ENCODE peak calls at places on chromosomes 5 and 9, in four cellular contexts. One of them, this sample, is unnamed.

GRCh38 chr5:156155638-156156037 is 171.3 kb upstream of the SGCD start:
- DNase-seq in HepG2: no peak
- DNase-seq in GM12878: no peak
- DNase-seq in K562: no peak
- DNase-seq in this sample: no peak

GRCh38 chr5:173333900-173334685 is 5.9 kb upstream of the STC2 start:
- DNase-seq in K562: no peak
- DNase-seq in GM12878: no peak
- DNase-seq in HepG2: no peak
- DNase-seq in this sample: no peak

GRCh38 chr5:3376611-3377010 is 219.0 kb upstream of the IRX1 start:
- DNase-seq in K562: no peak
- DNase-seq in GM12878: no peak
- DNase-seq in HepG2: no peak
- DNase-seq in this sample: no peak

GRCh38 chr9:106717686-106718085 is 145.3 kb upstream of the ZNF462 start:
- DNase-seq in HepG2: no peak
- DNase-seq in GM12878: no peak
- DNase-seq in K562: no peak
- DNase-seq in this sample: no peak

GRCh38 chr5:178319541-178320041 is 87.0 kb upstream of the PHYKPL start:
- DNase-seq in HepG2: no peak
- DNase-seq in GM12878: no peak
- DNase-seq in K562: no peak
- DNase-seq in this sample: no peak

GRCh38 chr5:61293051-61293450 is 39.0 kb upstream of the ZSWIM6 start:
- DNase-seq in GM12878: no peak
- DNase-seq in K562: no peak
- DNase-seq in HepG2: no peak
- DNase-seq in this sample: no peak

GRCh38 chr9:133273819-133274218 is 1.2 kb downstream of the ABO start:
- DNase-seq in K562: no peak
- DNase-seq in GM12878: no peak
- DNase-seq in HepG2: no peak
- DNase-seq in this sample: no peak

GRCh38 chr5:91129748-91130147 is 253.4 kb downstream of the ARRDC3 start:
- DNase-seq in HepG2: no peak
- DNase-seq in K562: no peak
- DNase-seq in GM12878: no peak
- DNase-seq in this sample: no peak

GRCh38 chr5:169979871-169980270 is 424 bp downstream of the INSYN2B start:
- DNase-seq in GM12878: no peak
- DNase-seq in HepG2: no peak
- DNase-seq in K562: no peak
- DNase-seq in this sample: no peak

GRCh38 chr5:176817864-176818377 is 7.6 kb downstream of the UNC5A start:
- DNase-seq in HepG2: no peak
- DNase-seq in GM12878: no peak
- DNase-seq in K562: peak; percentile 21
- DNase-seq in this sample: peak; percentile 84

GRCh38 chr9:87620727-87621322 is 105.1 kb upstream of the CTSL start:
- DNase-seq in HepG2: no peak
- DNase-seq in GM12878: no peak
- DNase-seq in K562: no peak
- DNase-seq in this sample: no peak

GRCh38 chr5:85069659-85070640 is 685.3 kb upstream of the EDIL3 start:
- DNase-seq in GM12878: no peak
- DNase-seq in K562: no peak
- DNase-seq in HepG2: no peak
- DNase-seq in this sample: no peak

GRCh38 chr9:133385452-133385851 is 9.3 kb downstream of the STKLD1 start:
- DNase-seq in HepG2: no peak
- DNase-seq in K562: no peak
- DNase-seq in GM12878: no peak
- DNase-seq in this sample: no peak

GRCh38 chr9:137804908-137805356 is 72.7 kb upstream of the CACNA1B start:
- DNase-seq in GM12878: peak; percentile 16
- DNase-seq in HepG2: no peak
- DNase-seq in K562: no peak
- DNase-seq in this sample: no peak

GRCh38 chr5:117590944-117591343 is 1016.3 kb upstream of the SEMA6A start:
- DNase-seq in HepG2: peak; percentile 25
- DNase-seq in K562: no peak
- DNase-seq in GM12878: no peak
- DNase-seq in this sample: peak; percentile 17

GRCh38 chr5:142087920-142088679 is 20.5 kb upstream of the NDFIP1 start:
- DNase-seq in GM12878: no peak
- DNase-seq in HepG2: no peak
- DNase-seq in K562: no peak
- DNase-seq in this sample: no peak

GRCh38 chr5:57171818-57172465 is 1.9 kb upstream of the GPBP1 start:
- DNase-seq in HepG2: no peak
- DNase-seq in GM12878: no peak
- DNase-seq in K562: peak; percentile 47
- DNase-seq in this sample: no peak

DNA sequence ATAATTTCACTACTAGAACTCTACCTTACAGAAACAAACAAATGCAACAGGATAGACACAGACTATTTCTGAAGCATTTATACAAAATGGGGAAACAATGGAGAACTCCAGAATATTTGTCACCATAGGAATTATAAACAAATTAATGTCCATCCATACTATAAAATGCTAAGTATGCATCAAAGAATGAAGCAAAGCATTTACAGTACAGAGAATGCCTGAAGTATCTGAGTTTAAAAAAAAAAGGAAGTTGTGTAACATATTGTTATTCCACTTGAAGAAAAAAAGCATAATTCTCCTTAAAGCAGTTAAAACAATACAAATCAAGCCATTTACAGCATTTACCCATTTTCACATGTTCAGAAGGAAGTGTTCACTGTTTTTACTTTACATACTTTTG is 53.0 kb downstream of the DROSHA start:
- DNase-seq in HepG2: no peak
- DNase-seq in GM12878: no peak
- DNase-seq in K562: no peak
- DNase-seq in this sample: no peak
- TF ChIP-seq FOXM1 in HepG2: no peak
- TF ChIP-seq FOXM1 in GM12878: no peak
- TF ChIP-seq FOXM1 in K562: no peak
- TF ChIP-seq FOXM1 in this sample: no peak

GRCh38 chr9:79656127-79656526 is 84.4 kb downstream of the TLE4 start:
- DNase-seq in GM12878: no peak
- DNase-seq in HepG2: no peak
- DNase-seq in K562: no peak
- DNase-seq in this sample: no peak

GRCh38 chr9:79655571-79655970 is 83.8 kb downstream of the TLE4 start:
- DNase-seq in HepG2: no peak
- DNase-seq in GM12878: no peak
- DNase-seq in K562: no peak
- DNase-seq in this sample: no peak

GRCh38 chr9:79654591-79654990 is 82.8 kb downstream of the TLE4 start:
- DNase-seq in HepG2: no peak
- DNase-seq in K562: no peak
- DNase-seq in GM12878: no peak
- DNase-seq in this sample: no peak

GRCh38 chr9:79652598-79652997 is 80.8 kb downstream of the TLE4 start:
- DNase-seq in GM12878: no peak
- DNase-seq in K562: no peak
- DNase-seq in HepG2: no peak
- DNase-seq in this sample: no peak

GRCh38 chr9:79651251-79651795 is 79.6 kb downstream of the TLE4 start:
- DNase-seq in K562: no peak
- DNase-seq in GM12878: no peak
- DNase-seq in HepG2: no peak
- DNase-seq in this sample: peak; percentile 75
- TF ChIP-seq BHLHE40 in K562: no peak
- TF ChIP-seq BHLHE40 in GM12878: no peak
- TF ChIP-seq BHLHE40 in HepG2: no peak
- TF ChIP-seq BHLHE40 in this sample: no peak

DNA sequence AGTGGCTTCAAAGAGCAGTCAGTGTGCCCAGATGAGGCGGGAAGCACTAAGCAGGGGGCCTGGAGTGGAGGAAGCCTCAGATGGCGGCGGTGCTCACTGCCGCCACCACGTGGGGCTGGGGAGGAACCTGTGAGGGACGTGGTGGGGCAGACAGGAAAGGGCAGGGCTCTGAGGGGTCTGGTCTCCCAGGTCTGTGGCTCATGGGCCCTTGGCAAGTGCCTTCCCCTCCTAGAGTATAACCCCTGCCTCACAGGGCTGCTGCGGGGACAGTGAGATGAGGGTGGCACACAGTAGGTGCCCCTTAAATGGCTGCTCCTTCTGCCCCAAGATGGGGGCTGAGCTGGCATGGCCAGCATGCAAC is 26.6 kb downstream of the NR5A1 start:
- DNase-seq in GM12878: no peak
- DNase-seq in K562: peak; percentile 72
- DNase-seq in HepG2: peak; percentile 34
- DNase-seq in this sample: peak; percentile 85
- TF ChIP-seq SP1 in GM12878: no peak
- TF ChIP-seq SP1 in K562: no peak
- TF ChIP-seq SP1 in HepG2: no peak
- TF ChIP-seq SP1 in this sample: no peak

GRCh38 chr5:132752581-132753125 is 5.4 kb downstream of the CCNI2 start:
- DNase-seq in GM12878: no peak
- DNase-seq in K562: no peak
- DNase-seq in HepG2: no peak
- DNase-seq in this sample: no peak

GRCh38 chr5:132751971-132752580 is 4.8 kb downstream of the CCNI2 start:
- DNase-seq in K562: no peak
- DNase-seq in HepG2: no peak
- DNase-seq in GM12878: no peak
- DNase-seq in this sample: no peak

GRCh38 chr5:132750471-132751230 is 3.4 kb downstream of the CCNI2 start:
- DNase-seq in HepG2: no peak
- DNase-seq in K562: no peak
- DNase-seq in GM12878: peak; percentile 55
- DNase-seq in this sample: peak; percentile 3

GRCh38 chr5:132753135-132753987 is 6.1 kb downstream of the CCNI2 start:
- DNase-seq in GM12878: no peak
- DNase-seq in HepG2: peak; percentile 29
- DNase-seq in K562: no peak
- DNase-seq in this sample: peak; percentile 30

DNA sequence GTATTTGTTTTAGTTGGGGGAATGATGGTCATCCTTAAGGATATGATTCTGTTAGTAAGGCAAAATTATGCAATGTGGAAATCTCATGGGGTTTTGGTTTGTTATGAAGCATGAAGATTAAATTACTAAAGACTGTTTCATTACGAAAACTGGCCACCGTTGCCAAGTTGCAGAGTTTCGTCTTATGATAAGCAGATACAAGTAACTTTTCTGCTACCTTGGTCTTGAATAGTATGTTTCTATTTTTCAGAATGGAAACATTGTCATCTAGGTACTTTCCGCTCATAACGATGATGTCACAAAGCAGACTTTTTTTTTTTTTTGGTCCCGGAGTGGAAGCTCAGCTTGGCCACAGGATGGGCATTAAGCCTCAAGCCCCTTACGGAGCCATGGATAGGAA is 4.2 kb downstream of the CCNI2 start:
- DNase-seq in GM12878: peak; percentile 64
- DNase-seq in K562: no peak
- DNase-seq in HepG2: no peak
- DNase-seq in this sample: no peak
- TF ChIP-seq FOXM1 in GM12878: peak; percentile 52
- TF ChIP-seq FOXM1 in K562: no peak
- TF ChIP-seq FOXM1 in HepG2: no peak
- TF ChIP-seq FOXM1 in this sample: no peak

DNA sequence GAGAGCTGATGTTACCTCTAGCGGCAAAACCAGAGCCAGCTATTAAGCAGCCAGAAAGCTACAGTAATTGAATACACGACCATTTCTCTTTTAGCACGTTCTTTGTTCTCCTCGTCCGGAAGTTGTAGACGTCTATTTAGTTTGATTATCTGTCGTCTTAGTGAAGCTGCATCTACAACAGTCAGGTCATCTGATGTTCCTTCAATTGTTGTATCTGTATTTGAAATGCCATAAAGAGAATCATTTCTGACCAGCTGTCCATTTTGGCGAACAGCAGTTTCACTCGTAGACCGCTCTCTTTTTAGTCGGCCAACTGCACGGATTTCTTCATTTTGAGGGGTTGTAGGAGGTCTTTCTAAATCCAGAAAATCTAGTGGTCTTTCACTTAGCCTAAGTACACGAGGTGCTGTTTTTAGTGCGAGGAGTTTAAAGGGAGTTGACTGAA is 12.6 kb downstream of the PDE6A start:
- DNase-seq in GM12878: no peak
- DNase-seq in K562: no peak
- DNase-seq in HepG2: no peak
- DNase-seq in this sample: no peak
- TF ChIP-seq BHLHE40 in GM12878: no peak
- TF ChIP-seq BHLHE40 in K562: no peak
- TF ChIP-seq BHLHE40 in HepG2: no peak
- TF ChIP-seq BHLHE40 in this sample: no peak

GRCh38 chr5:80662108-80662507 is 7.3 kb upstream of the DHFR start:
- DNase-seq in HepG2: no peak
- DNase-seq in K562: no peak
- DNase-seq in GM12878: no peak
- DNase-seq in this sample: no peak
- TF ChIP-seq SP1 in HepG2: no peak
- TF ChIP-seq SP1 in K562: no peak
- TF ChIP-seq SP1 in GM12878: no peak
- TF ChIP-seq SP1 in this sample: no peak

This sample was measured in HEK293T.